ENCODE peak calls at places on chromosomes 1 and 21, in eight cellular contexts. G, Y, Z, L, B, K, W and V are unnamed samples. For H3K4me1, the result is how much of the 10 kb centered on the place peaks cover.

GRCh38 chr1:89607156-89607555 is 25.8 kb upstream of the LRRC8C start:
- DNase-seq in G (no peak), K (peak), L (peak), Z (no peak), W (no peak), B (no peak), Y (no peak), V (no peak)

GRCh38 chr1:215887618-215888017 is 320.5 kb downstream of the KCTD3 start:
- DNase-seq in B (no peak), G (no peak), K (no peak), Z (no peak), L (no peak), Y (no peak), W (no peak), V (no peak)

GRCh38 chr1:171763764-171764163 is 17.7 kb upstream of the METTL13 start:
- DNase-seq in G (no peak), W (no peak), L (no peak), Z (no peak), Y (no peak), K (no peak), B (no peak), V (no peak)

GRCh38 chr1:97144527-97144926 is 422.9 kb downstream of the PTBP2 start:
- DNase-seq in Y (no peak), G (no peak), Z (no peak), W (peak), K (no peak), L (no peak), B (no peak), V (no peak)

GRCh38 chr1:208919371-208919770 is 664.1 kb upstream of the CAMK1G start:
- DNase-seq in W (peak), K (no peak), G (no peak), Y (no peak), Z (no peak), B (no peak), L (no peak), V (no peak)

GRCh38 chr1:169784102-169784501 is 10.6 kb downstream of the METTL18 start:
- DNase-seq in K (no peak), Y (no peak), G (no peak), L (no peak), W (peak), B (no peak), Z (no peak), V (no peak)

GRCh38 chr21:38306407-38306806 is 49.6 kb downstream of the KCNJ15 start:
- DNase-seq in L (no peak), B (no peak), Z (no peak), G (no peak), Y (no peak), K (no peak), W (peak), V (no peak)

GRCh38 chr1:15876357-15876756 is 28.9 kb downstream of the SPEN start:
- DNase-seq in Z (no peak), L (no peak), Y (no peak), W (no peak), G (no peak), B (no peak), K (no peak), V (peak)

GRCh38 chr1:23341829-23342697 is 2.0 kb downstream of the HNRNPR start:
- DNase-seq in G (no peak), K (no peak), B (no peak), Z (no peak), W (peak), L (no peak), Y (no peak), V (no peak)

GRCh38 chr1:204084247-204084772 is 11.4 kb downstream of the SOX13 start:
- DNase-seq in Z (no peak), K (no peak), L (no peak), B (no peak), G (peak), Y (peak), W (no peak), V (peak)

DNA sequence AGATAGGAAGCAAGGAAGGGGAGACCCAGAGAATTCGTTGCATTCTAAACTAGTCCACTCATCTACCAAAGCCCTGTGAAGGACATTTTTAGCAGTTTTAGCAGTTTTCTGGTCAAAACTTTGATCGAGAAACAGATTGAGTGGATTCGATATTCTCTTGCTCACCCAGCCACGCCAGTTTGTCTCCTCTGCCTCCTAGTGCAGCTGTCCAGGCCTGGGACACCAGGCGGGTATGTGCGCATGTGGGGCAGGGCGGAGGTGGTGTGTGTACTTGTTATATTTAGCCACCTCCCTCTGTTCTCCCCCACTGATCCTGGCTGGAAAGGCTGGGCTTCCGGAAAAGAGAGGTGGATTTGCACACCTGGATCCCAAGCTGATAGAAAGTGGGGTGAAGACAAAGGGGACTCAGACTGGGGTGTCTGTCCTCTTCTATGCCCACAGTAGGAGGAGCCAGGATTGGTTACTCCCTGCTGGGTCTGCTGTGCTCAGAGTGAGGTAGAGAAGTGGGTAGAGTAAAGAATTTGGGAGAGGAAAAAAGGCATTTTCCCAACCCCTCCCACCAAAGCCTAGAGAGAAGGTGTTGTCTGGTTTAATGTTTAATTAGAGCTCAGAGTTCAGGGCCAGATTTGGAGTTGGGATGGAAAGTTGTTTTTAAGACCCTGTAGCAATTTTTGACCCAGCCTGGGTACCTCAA is 3.8 kb downstream of the LMNA start:
- DNase-seq in B (no peak), L (no peak), W (peak), Y (peak), K (no peak), G (peak), Z (no peak), V (no peak)
- H3K4me3 ChIP-seq in B (peak), L (no peak), W (peak), Y (no peak), K (no peak), G (no peak), Z (no peak), V (peak)

GRCh38 chr1:175270361-175270760 is 77.8 kb upstream of the KIAA0040 start:
- DNase-seq in Y (no peak), B (no peak), W (no peak), G (no peak), K (no peak), Z (no peak), L (no peak), V (no peak)
- H3K4me1 ChIP-seq in Y (under half), B (under half), W (under half), G (under half), K (under half), Z (under half), L (under half), V (under half)

DNA sequence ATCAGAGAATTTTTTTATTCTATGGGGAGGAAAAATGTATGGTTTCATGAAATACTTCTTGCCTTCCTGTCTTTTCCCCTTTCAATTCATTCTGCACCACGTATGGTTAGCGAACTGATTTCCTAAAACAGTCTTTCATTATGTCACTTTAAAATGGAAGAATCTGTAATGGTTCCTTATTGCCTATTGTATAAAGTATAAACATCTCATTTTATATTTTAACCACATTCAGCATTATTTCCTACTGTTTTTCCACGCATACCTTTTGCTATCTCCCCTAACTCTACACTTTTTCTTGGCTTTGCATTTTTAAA is 232.3 kb upstream of the B3GALT2 start:
- DNase-seq in K (no peak), W (no peak), Z (no peak), Y (no peak), L (no peak), B (no peak), G (no peak), V (no peak)
- H3K4me3 ChIP-seq in K (peak), W (no peak), Z (no peak), Y (no peak), L (peak), B (peak), G (no peak), V (no peak)

DNA sequence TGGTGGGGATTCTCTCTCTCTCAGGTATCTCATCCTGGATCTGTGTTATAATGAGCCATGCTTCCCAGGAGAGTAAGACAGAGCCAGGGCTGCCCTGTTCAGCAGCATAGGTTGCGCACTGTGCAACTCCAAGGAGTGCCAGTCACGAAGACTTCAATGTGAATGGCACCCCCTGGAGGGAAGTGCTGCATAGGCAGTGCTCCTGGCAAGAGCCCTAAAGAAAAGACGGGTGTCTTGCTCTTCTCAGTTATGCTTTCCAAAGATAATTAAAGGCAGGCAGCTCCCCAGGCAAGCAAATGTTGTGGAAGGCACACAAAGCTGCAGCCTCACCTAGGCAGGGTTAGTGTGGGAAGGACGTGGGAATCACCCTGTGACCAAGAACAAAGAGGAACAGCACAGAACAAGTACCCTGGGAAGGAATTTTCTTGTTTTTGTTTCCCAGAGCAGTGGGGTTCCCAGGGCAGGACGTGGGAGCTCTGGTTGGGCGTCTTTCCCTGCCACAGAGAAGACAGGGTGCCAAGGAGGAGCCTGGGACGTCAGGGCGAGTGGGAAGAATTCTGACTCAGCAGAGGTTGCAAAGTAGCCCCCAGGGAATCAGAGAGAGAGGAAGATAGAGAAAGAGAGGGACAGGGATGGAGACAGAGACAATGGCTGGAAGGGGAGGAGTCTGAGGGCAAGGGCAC is 120.9 kb downstream of the KCNN3 start:
- DNase-seq in Y (no peak), G (peak), K (no peak), W (peak), L (no peak), B (no peak), Z (no peak), V (peak)
- H3K4me1 ChIP-seq in Y (under half), G (under half), K (under half), W (under half), L (under half), B (under half), Z (under half), V (under half)